ENCODE peak calls at places on chromosomes 12 and 14, in eight cellular contexts. O is left lung, Y is fibroblast of lung, P is sigmoid colon, Q is epithelial cell of prostate, H is K562, U is ovary, T is OCI-LY7. F is an unnamed sample.

GRCh38 chr14:95207475-95208253 is 50.3 kb upstream of the DICER1 start:
- DNase-seq in Q (no peak), P (peak), Y (no peak), T (no peak), O (no peak), H (no peak), U (no peak), F (no peak)

GRCh38 chr12:8894986-8895385 is 19.3 kb upstream of the PHC1 start:
- DNase-seq in P (no peak), O (no peak), Y (no peak), H (no peak), Q (no peak), U (no peak), T (no peak), F (no peak)

GRCh38 chr12:47985596-47986265 is 18.5 kb downstream of the COL2A1 start:
- DNase-seq in O (no peak), T (no peak), U (no peak), Q (no peak), H (no peak), P (peak), Y (no peak), F (no peak)

GRCh38 chr12:8052679-8053078 is 13.5 kb downstream of the C3AR1 start:
- DNase-seq in T (no peak), H (no peak), Y (no peak), U (no peak), Q (no peak), P (no peak), O (peak), F (no peak)

GRCh38 chr14:54001189-54001878 is 44.7 kb upstream of the BMP4 start:
- DNase-seq in Y (no peak), Q (no peak), U (no peak), P (no peak), O (no peak), H (no peak), T (peak), F (no peak)

GRCh38 chr12:120224304-120225199 is 23.6 kb upstream of the RPLP0 start:
- DNase-seq in U (no peak), Q (no peak), Y (no peak), H (no peak), O (peak), T (no peak), P (peak), F (no peak)

GRCh38 chr12:19752712-19753111 is 313.4 kb downstream of the AEBP2 start:
- DNase-seq in Y (no peak), U (no peak), T (no peak), P (no peak), H (no peak), O (no peak), Q (no peak), F (no peak)

GRCh38 chr12:125193798-125194562 is 128.7 kb downstream of the AACS start:
- DNase-seq in H (peak), Q (no peak), O (no peak), Y (no peak), T (no peak), U (no peak), P (no peak), F (no peak)

GRCh38 chr12:121893901-121894540 is 5.4 kb downstream of the PSMD9 start:
- DNase-seq in T (peak), Y (peak), U (no peak), P (no peak), Q (peak), H (peak), O (no peak), F (no peak)

GRCh38 chr12:116346751-116347150 is 69.3 kb upstream of the MED13L start:
- DNase-seq in O (no peak), U (peak), T (no peak), H (peak), Y (peak), P (no peak), Q (no peak), F (no peak)

GRCh38 chr12:9798008-9798619 is 29.2 kb upstream of the KLRF1 start:
- DNase-seq in Q (peak), Y (peak), P (no peak), T (peak), H (peak), U (no peak), O (peak), F (no peak)

GRCh38 chr12:89976866-89977265 is 268.2 kb upstream of the ATP2B1 start:
- DNase-seq in H (no peak), Y (no peak), P (no peak), Q (no peak), T (no peak), U (no peak), O (no peak), F (no peak)

GRCh38 chr14:95248422-95248821 is 71.3 kb downstream of the CLMN start:
- DNase-seq in Q (no peak), H (no peak), P (no peak), Y (no peak), T (no peak), O (no peak), U (no peak), F (no peak)

GRCh38 chr14:96999654-97000155 is 202.5 kb downstream of the VRK1 start:
- DNase-seq in Y (no peak), Q (no peak), O (no peak), U (no peak), H (no peak), T (no peak), P (no peak), F (no peak)

GRCh38 chr12:1216560-1216959 is 225.5 kb downstream of the ERC1 start:
- DNase-seq in O (no peak), P (no peak), T (no peak), U (no peak), Q (no peak), H (no peak), Y (no peak), F (no peak)

GRCh38 chr12:92538970-92539749 is 163.6 kb upstream of the PLEKHG7 start:
- DNase-seq in Q (peak), H (peak), O (no peak), Y (peak), U (no peak), P (no peak), T (peak), F (no peak)

GRCh38 chr14:28608438-28608837 is 158.1 kb upstream of the FOXG1 start:
- DNase-seq in T (no peak), H (no peak), O (no peak), Y (no peak), P (no peak), Q (no peak), U (no peak), F (no peak)

GRCh38 chr14:75879031-75879430 is 102.8 kb downstream of the TGFB3 start:
- DNase-seq in Y (peak), P (no peak), Q (peak), T (no peak), H (no peak), U (no peak), O (no peak), F (no peak)

GRCh38 chr12:27818421-27818918 is 38.4 kb upstream of the MANSC4 start:
- DNase-seq in H (peak), Q (no peak), U (no peak), P (peak), O (no peak), Y (peak), T (no peak), F (no peak)

GRCh38 chr14:32190713-32191112 is 11.1 kb upstream of the RNU6-7 start:
- DNase-seq in T (no peak), P (no peak), U (no peak), H (no peak), Y (no peak), Q (no peak), O (no peak), F (no peak)

GRCh38 chr14:77763316-77763715 is 2.4 kb upstream of the SNW1 start:
- DNase-seq in Y (no peak), P (no peak), Q (no peak), U (no peak), O (no peak), H (no peak), T (no peak), F (no peak)

GRCh38 chr12:47238665-47239064 is 158.9 kb upstream of the AMIGO2 start:
- DNase-seq in O (no peak), T (no peak), P (no peak), Q (no peak), Y (peak), H (no peak), U (no peak), F (no peak)

GRCh38 chr12:62860501-62861156 is 74.3 kb downstream of the PPM1H start:
- DNase-seq in Y (peak), P (no peak), Q (no peak), O (no peak), T (no peak), H (peak), U (no peak), F (no peak)

GRCh38 chr14:85702937-85703336 is 173.0 kb downstream of the FLRT2 start:
- DNase-seq in T (no peak), Q (no peak), O (no peak), Y (peak), P (no peak), H (no peak), U (no peak), F (no peak)

GRCh38 chr14:101878222-101879211 is 85.9 kb upstream of the DYNC1H1 start:
- DNase-seq in Y (no peak), O (no peak), U (no peak), T (peak), H (no peak), P (peak), Q (no peak), F (no peak)

GRCh38 chr12:121022713-121023112 is 6.4 kb upstream of the C12orf43 start:
- DNase-seq in U (no peak), O (no peak), P (no peak), Y (no peak), H (no peak), Q (no peak), T (no peak), F (no peak)

GRCh38 chr12:108849653-108850052 is 7.7 kb downstream of the SSH1 start:
- DNase-seq in P (no peak), Y (peak), H (peak), O (no peak), T (no peak), U (no peak), Q (no peak), F (no peak)

GRCh38 chr12:108843187-108843586 is 14.2 kb downstream of the SSH1 start:
- DNase-seq in P (no peak), H (no peak), O (no peak), Y (no peak), U (no peak), T (no peak), Q (no peak), F (no peak)

GRCh38 chr12:108845696-108846095 is 11.7 kb downstream of the SSH1 start:
- DNase-seq in Q (no peak), O (no peak), Y (no peak), H (no peak), P (no peak), U (no peak), T (no peak), F (no peak)

GRCh38 chr12:108847705-108848104 is 9.7 kb downstream of the SSH1 start:
- DNase-seq in P (no peak), O (no peak), H (no peak), Q (no peak), T (no peak), U (no peak), Y (no peak), F (no peak)

DNA sequence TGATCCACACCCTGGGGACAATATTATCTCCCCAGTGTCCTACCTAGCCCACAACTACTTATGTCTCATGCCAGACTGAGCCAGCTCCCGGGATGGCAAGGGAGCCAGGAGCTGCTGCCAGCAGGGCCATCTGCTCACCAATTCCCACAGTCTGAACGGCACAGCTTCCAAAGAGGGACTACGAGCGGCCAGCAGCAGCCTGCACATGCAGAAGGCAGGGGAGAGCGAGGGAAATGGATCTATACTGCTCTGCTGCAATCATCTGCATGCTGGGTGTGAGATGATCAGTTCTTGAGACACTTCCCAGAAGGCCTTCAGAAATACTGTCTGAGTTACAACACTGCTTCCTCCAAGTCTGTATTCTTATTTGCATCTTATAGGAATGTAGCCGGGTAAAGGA is 11.1 kb downstream of the SSH1 start:
- DNase-seq in U (no peak), Q (no peak), P (peak), H (no peak), T (no peak), Y (no peak), O (no peak), F (peak)
- H3K27ac ChIP-seq in U (no peak), Q (peak), P (peak), H (no peak), T (no peak), Y (peak), O (no peak), F (peak)

DNA sequence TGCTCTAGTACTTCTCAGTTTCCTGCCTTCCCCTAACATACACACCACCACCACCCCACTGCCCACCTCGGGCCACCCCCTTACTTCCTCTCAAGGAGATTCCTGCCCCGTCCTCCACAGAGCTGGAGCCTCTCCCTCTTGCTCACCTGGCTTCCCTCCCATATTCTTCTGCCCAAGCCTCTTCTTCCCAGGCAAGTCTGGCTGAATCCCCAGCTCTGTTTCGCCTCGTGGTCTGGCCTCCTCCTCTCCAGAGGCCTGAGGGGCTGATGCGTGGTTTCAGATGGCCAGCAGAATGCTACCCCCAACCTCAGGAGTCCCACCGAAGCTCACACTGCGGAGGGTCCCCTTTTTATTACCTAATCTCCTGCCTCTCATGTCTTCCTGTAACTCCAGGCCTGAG is 33.7 kb upstream of the LTBP2 start:
- DNase-seq in O (no peak), T (no peak), Y (no peak), P (peak), Q (no peak), H (no peak), U (no peak), F (no peak)
- H3K27ac ChIP-seq in O (no peak), T (no peak), Y (no peak), P (no peak), Q (no peak), H (no peak), U (peak), F (no peak)

DNA sequence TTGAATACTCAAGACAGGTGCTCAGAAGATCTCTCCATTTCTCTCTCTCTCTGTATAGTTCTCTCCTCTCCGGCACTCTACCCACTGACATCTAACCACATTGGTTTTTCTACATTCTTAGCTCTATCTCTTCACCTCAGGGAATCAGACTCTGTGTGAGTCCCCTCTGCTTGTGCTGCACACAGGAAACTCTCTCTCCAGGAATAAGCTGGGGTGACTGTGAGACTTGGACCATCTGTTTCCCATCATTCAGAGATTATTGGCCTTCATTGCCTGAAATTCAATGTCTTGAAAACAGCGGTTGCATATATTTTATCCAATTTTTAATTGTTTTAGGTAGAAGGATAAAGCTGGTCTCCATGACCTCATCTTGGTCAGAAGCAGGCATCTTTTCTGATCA is 105.0 kb downstream of the SLC35F4 start:
- DNase-seq in H (no peak), U (no peak), P (no peak), Q (no peak), Y (no peak), O (no peak), T (no peak), F (no peak)
- H3K27ac ChIP-seq in H (no peak), U (no peak), P (no peak), Q (no peak), Y (no peak), O (no peak), T (no peak), F (no peak)

DNA sequence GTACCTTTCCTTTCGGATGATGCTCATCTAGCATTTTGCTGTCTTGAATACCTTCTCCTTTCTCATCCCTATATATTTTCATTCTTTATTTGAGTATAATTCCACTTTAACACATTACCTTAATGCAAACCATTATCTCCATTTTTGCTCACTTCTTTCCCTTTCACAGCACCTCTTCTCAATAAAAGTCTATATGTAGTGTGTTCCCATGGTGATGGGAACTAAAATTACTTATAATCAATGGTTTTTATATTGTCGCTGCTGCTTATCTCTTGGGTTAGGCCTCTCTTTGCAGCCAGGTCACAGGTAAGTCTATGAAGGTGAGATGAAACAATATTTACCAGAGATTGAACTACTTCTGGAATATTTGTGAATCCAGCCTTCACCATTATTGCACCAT is 121.6 kb upstream of the FGD4 start:
- DNase-seq in T (no peak), U (no peak), Q (no peak), O (no peak), H (no peak), Y (no peak), P (no peak), F (no peak)
- H3K27ac ChIP-seq in T (no peak), U (no peak), Q (no peak), O (no peak), H (no peak), Y (no peak), P (no peak), F (no peak)

GRCh38 chr12:68963456-68963859 is 30.5 kb upstream of the CPM start:
- DNase-seq in Y (no peak), P (no peak), O (no peak), H (no peak), Q (no peak), T (no peak), U (no peak), F (no peak)
- H3K27ac ChIP-seq in Y (no peak), P (no peak), O (peak), H (no peak), Q (peak), T (no peak), U (no peak), F (peak)

DNA sequence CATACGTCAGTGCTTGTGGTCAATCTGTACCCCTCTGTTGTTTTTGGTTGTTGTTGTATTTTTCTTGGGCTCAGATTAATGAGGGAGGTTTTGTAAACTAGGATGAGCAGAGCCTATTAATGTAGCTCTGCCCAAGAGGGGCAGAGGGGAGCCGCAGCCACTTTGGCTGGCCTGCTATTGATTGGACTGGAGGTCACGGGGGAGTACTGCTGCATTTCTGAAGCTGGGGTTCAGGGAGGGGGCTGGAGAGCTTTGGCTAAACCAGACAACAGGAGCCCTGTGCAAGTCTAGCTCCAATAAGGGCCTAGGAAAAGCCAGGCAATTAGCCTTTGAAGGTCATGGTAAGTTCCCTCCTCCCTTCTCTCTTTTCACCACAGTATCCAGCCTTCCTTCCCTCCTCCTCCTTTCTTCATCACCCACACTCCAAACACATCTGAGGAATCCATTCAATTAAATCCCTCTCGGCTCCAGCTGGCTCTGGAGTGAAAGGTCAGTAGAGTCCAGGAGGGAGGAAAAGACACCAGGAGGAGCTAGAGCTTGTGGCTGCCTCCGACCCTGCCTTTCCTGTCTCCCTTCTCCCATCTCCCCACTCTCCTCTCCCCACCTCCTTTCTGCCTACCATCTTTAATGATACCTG is 344.2 kb upstream of the LMO3 start:
- DNase-seq in Q (no peak), P (no peak), H (no peak), Y (no peak), U (no peak), O (no peak), T (no peak), F (no peak)
- H3K27ac ChIP-seq in Q (no peak), P (no peak), H (no peak), Y (no peak), U (no peak), O (no peak), T (no peak), F (no peak)